ENCODE peak calls at places on chromosome 17, in four cellular contexts. Q is H9, Z is GM23248, O is IMR-90. E is an unnamed sample.

GRCh38 chr17:32946375-32947135 is 18.6 kb downstream of the TMEM98 start:
- DNase-seq in Q (no peak), O (no peak), Z (no peak), E (no peak)

GRCh38 chr17:81914103-81914850 is 3.1 kb upstream of the PCYT2 start:
- DNase-seq in Z (no peak), O (no peak), Q (no peak), E (no peak)

GRCh38 chr17:42985225-42985624 is 4.9 kb downstream of the RUNDC1 start:
- DNase-seq in Z (no peak), O (no peak), Q (no peak), E (no peak)

GRCh38 chr17:61595418-61595817 is 4.4 kb upstream of the NACA2 start:
- DNase-seq in Z (no peak), Q (no peak), O (no peak), E (no peak)

GRCh38 chr17:44489581-44489980 is 13.6 kb downstream of the GPATCH8 start:
- DNase-seq in Q (no peak), Z (no peak), O (no peak), E (no peak)

GRCh38 chr17:42809250-42809649 is 10.6 kb downstream of the CNTD1 start:
- DNase-seq in O (peak; percentile 93), Q (no peak), Z (peak; percentile 96), E (no peak)

GRCh38 chr17:47862621-47863440 is 11.9 kb upstream of the SP6 start:
- DNase-seq in O (peak; percentile 90), Q (no peak), Z (peak; percentile 90), E (peak; percentile 66)

GRCh38 chr17:77061711-77062110 is 79.1 kb upstream of the SEC14L1 start:
- DNase-seq in Q (no peak), O (no peak), Z (no peak), E (no peak)

GRCh38 chr17:80859004-80859941 is 132.4 kb upstream of the CHMP6 start:
- DNase-seq in Z (peak; percentile 92), O (peak; percentile 97), Q (peak; percentile 67), E (no peak)

GRCh38 chr17:17264430-17264829 is 16.6 kb downstream of the COPS3 start:
- DNase-seq in O (no peak), Z (no peak), Q (no peak), E (no peak)

GRCh38 chr17:66633322-66633965 is 201.5 kb upstream of the CACNG5 start:
- DNase-seq in O (peak; percentile 47), Q (no peak), Z (peak; percentile 66), E (no peak)

GRCh38 chr17:47821424-47822379 is at the start of gene OSBPL7:
- DNase-seq in Q (peak; percentile 92), O (peak; percentile 87), Z (peak; percentile 92), E (peak; percentile 63)

GRCh38 chr17:77802811-77803220 is 155.7 kb upstream of the TNRC6C start:
- DNase-seq in Z (peak; percentile 67), Q (peak; percentile 72), O (peak; percentile 24), E (no peak)

GRCh38 chr17:16981928-16982327 is 10.0 kb upstream of the TNFRSF13B start:
- DNase-seq in O (no peak), Z (no peak), Q (peak; percentile 27), E (no peak)

GRCh38 chr17:79793924-79794304 is 3.0 kb downstream of the CBX8 start:
- DNase-seq in Z (peak; percentile 71), O (no peak), Q (peak; percentile 92), E (peak; percentile 26)
- H3K4me2 ChIP-seq in Z (peak overlapping the region; percentile 92), O (peak overlapping the region; percentile 86), Q (peak overlapping the region; percentile 36), E (peak overlapping the region; percentile 10)

GRCh38 chr17:62876664-62877411 is 68.7 kb upstream of the MARCHF10 start:
- DNase-seq in Z (peak; percentile 50), Q (no peak), O (peak; percentile 76), E (no peak)

GRCh38 chr17:62875296-62875695 is 67.2 kb upstream of the MARCHF10 start:
- DNase-seq in Z (no peak), Q (no peak), O (no peak), E (no peak)

GRCh38 chr17:62880120-62880519 is 72.0 kb upstream of the MARCHF10 start:
- DNase-seq in Z (no peak), O (no peak), Q (no peak), E (no peak)

GRCh38 chr17:62871291-62871690 is 63.2 kb upstream of the MARCHF10 start:
- DNase-seq in O (no peak), Z (no peak), Q (no peak), E (no peak)

GRCh38 chr17:62876063-62876462 is 67.9 kb upstream of the MARCHF10 start:
- DNase-seq in Z (peak; percentile 30), O (peak; percentile 39), Q (no peak), E (no peak)
- H3K4me2 ChIP-seq in Z (peak overlapping the region; percentile 53), O (no peak overlapping the region), Q (no peak overlapping the region), E (no peak overlapping the region)

GRCh38 chr17:49292901-49293300 is 62.3 kb upstream of the PHOSPHO1 start:
- DNase-seq in O (no peak), Q (no peak), Z (no peak), E (no peak)

GRCh38 chr17:49287481-49287880 is 56.9 kb upstream of the PHOSPHO1 start:
- DNase-seq in O (no peak), Q (no peak), Z (no peak), E (no peak)

GRCh38 chr17:49294126-49294525 is 63.5 kb upstream of the PHOSPHO1 start:
- DNase-seq in Z (no peak), Q (no peak), O (no peak), E (no peak)

GRCh38 chr17:49290690-49291326 is 60.2 kb upstream of the PHOSPHO1 start:
- DNase-seq in Z (peak; percentile 60), O (peak; percentile 42), Q (no peak), E (peak; percentile 8)

GRCh38 chr17:49291929-49292328 is 61.3 kb upstream of the PHOSPHO1 start:
- DNase-seq in Z (no peak), Q (no peak), O (no peak), E (no peak)
- H3K4me2 ChIP-seq in Z (no peak overlapping the region), Q (no peak overlapping the region), O (no peak overlapping the region), E (no peak overlapping the region)

DNA sequence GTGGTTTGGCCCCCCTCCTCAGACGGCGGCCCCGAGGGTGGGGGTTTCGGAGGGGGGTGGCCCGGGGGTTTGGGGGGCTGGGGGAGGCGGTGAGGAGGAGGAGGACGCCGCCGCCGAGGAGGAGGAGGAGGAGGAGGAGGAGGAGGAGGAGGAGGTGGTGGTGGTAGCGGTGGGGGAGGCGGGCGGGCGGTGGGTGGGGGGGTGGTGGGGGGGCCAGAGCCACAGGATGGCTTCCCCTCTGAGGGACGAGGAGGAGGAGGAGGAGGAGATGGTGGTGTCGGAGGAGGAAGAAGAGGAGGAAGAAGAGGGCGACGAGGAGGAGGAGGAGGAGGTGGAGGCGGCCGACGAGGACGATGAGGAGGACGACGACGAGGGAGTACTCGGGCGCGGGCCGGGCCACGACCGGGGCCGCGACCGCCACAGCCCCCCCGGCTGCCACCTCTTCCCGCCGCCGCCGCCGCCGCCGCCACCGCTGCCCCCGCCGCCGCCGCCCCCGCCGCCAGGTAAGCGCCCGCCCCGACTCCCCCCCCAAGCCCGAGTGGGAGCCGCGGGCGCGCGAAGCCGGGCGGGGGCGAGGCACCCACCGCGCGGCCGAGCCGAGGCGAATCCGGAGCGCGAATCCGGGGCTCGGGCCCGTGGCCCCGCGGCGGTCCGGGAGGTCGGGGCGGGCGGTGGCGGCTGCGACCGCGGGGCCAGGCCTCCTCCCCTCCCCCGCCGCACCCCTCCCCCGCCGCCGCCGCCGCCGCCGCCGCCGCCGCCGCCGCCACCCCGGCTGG is 3.8 kb upstream of the CHD3 start:
- DNase-seq in Z (peak; percentile 43), Q (peak; percentile 34), O (no peak), E (no peak)
- H3K4me2 ChIP-seq in Z (no peak overlapping the region), Q (peak overlapping the region; percentile 43), O (no peak overlapping the region), E (peak overlapping the region; percentile 99)

GRCh38 chr17:539766-540165 is 174.9 kb downstream of the VPS53 start:
- DNase-seq in Z (no peak), O (no peak), Q (no peak), E (no peak)
- H3K4me2 ChIP-seq in Z (no peak overlapping the region), O (no peak overlapping the region), Q (no peak overlapping the region), E (no peak overlapping the region)

E was measured in HCT116.